ENCODE peak calls at places on chromosomes 3 and 15, in seven cellular contexts. K is heart right ventricle; T is CD8-positive, alpha-beta T cell; D is fibroblast of lung; N is tibial nerve; Y is A549; A is left ventricle myocardium inferior. M is an unnamed sample.

GRCh38 chr15:95279277-95280019 is 1048.1 kb downstream of the MCTP2 start:
- DNase-seq in K (no peak), T (no peak), D (no peak), N (no peak), Y (no peak), A (no peak), M (no peak)

GRCh38 chr3:5038243-5038642 is 59.0 kb downstream of the BHLHE40 start:
- DNase-seq in K (no peak), T (no peak), D (no peak), N (no peak), Y (no peak), A (no peak), M (no peak)

GRCh38 chr15:65211157-65211982 is at the start of gene CILP:
- DNase-seq in K (peak; percentile 37), T (no peak), D (peak; percentile 67), N (peak; percentile 29), Y (no peak), A (peak; percentile 53), M (no peak)

GRCh38 chr3:128491900-128492352 is 1.1 kb downstream of the GATA2 start:
- DNase-seq in K (no peak), T (no peak), D (peak; percentile 40), N (no peak), Y (no peak), A (no peak), M (no peak)

GRCh38 chr3:53820084-53820483 is 26.1 kb downstream of the CHDH start:
- DNase-seq in K (no peak), T (no peak), D (no peak), N (no peak), Y (no peak), A (no peak), M (no peak)

GRCh38 chr3:180680097-180680430 is 775 bp upstream of the CCDC39 start:
- DNase-seq in K (no peak), T (peak; percentile 12), D (peak; percentile 49), N (no peak), Y (peak; percentile 5), A (no peak), M (no peak)

GRCh38 chr15:101123222-101123910 is 128.5 kb downstream of the CHSY1 start:
- DNase-seq in K (no peak), T (no peak), D (peak; percentile 42), N (no peak), Y (no peak), A (no peak), M (peak; percentile 53)

GRCh38 chr15:44087578-44088190 is 107.4 kb downstream of the FRMD5 start:
- DNase-seq in K (no peak), T (no peak), D (peak; percentile 88), N (no peak), Y (peak; percentile 47), A (no peak), M (no peak)

GRCh38 chr3:112647122-112647521 is 6.2 kb upstream of the CCDC80 start:
- DNase-seq in K (no peak), T (no peak), D (peak; percentile 82), N (no peak), Y (peak; percentile 61), A (no peak), M (no peak)

GRCh38 chr15:29935296-29936020 is 113.2 kb upstream of the TJP1 start:
- DNase-seq in K (no peak), T (no peak), D (no peak), N (no peak), Y (no peak), A (no peak), M (no peak)

GRCh38 chr3:39724233-39724846 is 85.1 kb upstream of the MYRIP start:
- DNase-seq in K (no peak), T (no peak), D (no peak), N (no peak), Y (no peak), A (no peak), M (no peak)

GRCh38 chr3:14194865-14195264 is 16.2 kb downstream of the LSM3 start:
- DNase-seq in K (no peak), T (no peak), D (no peak), N (no peak), Y (no peak), A (no peak), M (no peak)

GRCh38 chr15:86432861-86433260 is 353.2 kb downstream of the AGBL1 start:
- DNase-seq in K (no peak), T (no peak), D (no peak), N (no peak), Y (no peak), A (no peak), M (no peak)

GRCh38 chr15:25903024-25903581 is 40.0 kb upstream of the ATP10A start:
- DNase-seq in K (no peak), T (no peak), D (peak; percentile 44), N (no peak), Y (no peak), A (no peak), M (peak; percentile 63)

GRCh38 chr3:176683382-176683781 is 513.9 kb downstream of the TBL1XR1 start:
- DNase-seq in K (no peak), T (no peak), D (no peak), N (no peak), Y (no peak), A (no peak), M (no peak)

GRCh38 chr3:184741798-184742675 is 30.2 kb upstream of the MAGEF1 start:
- DNase-seq in K (no peak), T (no peak), D (no peak), N (no peak), Y (no peak), A (no peak), M (peak; percentile 17)

GRCh38 chr3:196688349-196688748 is 23.7 kb downstream of the CEP19 start:
- DNase-seq in K (peak; percentile 20), T (no peak), D (peak; percentile 77), N (no peak), Y (no peak), A (peak; percentile 44), M (peak; percentile 83)

GRCh38 chr3:51500632-51501131 is 867 bp upstream of the DCAF1 start:
- DNase-seq in K (no peak), T (peak; percentile 13), D (no peak), N (no peak), Y (no peak), A (peak; percentile 26), M (no peak)

GRCh38 chr3:57752307-57752706 is 3.8 kb upstream of the SLMAP start:
- DNase-seq in K (no peak), T (no peak), D (no peak), N (no peak), Y (peak; percentile 6), A (no peak), M (no peak)

GRCh38 chr3:69944931-69945493 is 54.5 kb upstream of the SAMMSON start:
- DNase-seq in K (no peak), T (no peak), D (no peak), N (no peak), Y (no peak), A (no peak), M (no peak)

GRCh38 chr3:69938061-69938460 is 61.5 kb upstream of the SAMMSON start:
- DNase-seq in K (no peak), T (no peak), D (no peak), N (no peak), Y (no peak), A (no peak), M (no peak)

GRCh38 chr3:69941037-69941436 is 58.5 kb upstream of the SAMMSON start:
- DNase-seq in K (no peak), T (no peak), D (peak; percentile 44), N (no peak), Y (no peak), A (no peak), M (no peak)

GRCh38 chr3:69936266-69936665 is 63.3 kb upstream of the SAMMSON start:
- DNase-seq in K (no peak), T (no peak), D (no peak), N (no peak), Y (no peak), A (no peak), M (no peak)

GRCh38 chr3:69941439-69942176 is 57.9 kb upstream of the SAMMSON start:
- DNase-seq in K (no peak), T (no peak), D (peak; percentile 29), N (no peak), Y (no peak), A (no peak), M (no peak)
- H3K4me1 ChIP-seq in K (no peaks in the 10 kb centered on the region), T (no peaks in the 10 kb centered on the region), D (peaks cover 2% of the 10 kb centered on the region), N (no peaks in the 10 kb centered on the region), Y (peaks cover 24% of the 10 kb centered on the region), A (peaks cover 14% of the 10 kb centered on the region), M (no peaks in the 10 kb centered on the region)

GRCh38 chr15:66566963-66567531 is 1.2 kb upstream of the LCTL start:
- DNase-seq in K (peak; percentile 65), T (peak; percentile 30), D (peak; percentile 73), N (no peak), Y (peak; percentile 86), A (peak; percentile 32), M (no peak)
- TF ChIP-seq CTCF in K (peak; percentile 76), T (peak; percentile 30), D (peak; percentile 70), N (peak; percentile 51), Y (peak; percentile 91), A (peak; percentile 78), M (peak; percentile 39)

GRCh38 chr3:123080864-123081562 is 14.2 kb downstream of the PDIA5 start:
- DNase-seq in K (no peak), T (no peak), D (no peak), N (no peak), Y (no peak), A (no peak), M (no peak)

GRCh38 chr3:123084192-123084591 is 17.4 kb downstream of the PDIA5 start:
- DNase-seq in K (no peak), T (no peak), D (no peak), N (no peak), Y (no peak), A (peak; percentile 54), M (no peak)

GRCh38 chr3:123083446-123084124 is 16.8 kb downstream of the PDIA5 start:
- DNase-seq in K (no peak), T (no peak), D (no peak), N (no peak), Y (no peak), A (no peak), M (no peak)

GRCh38 chr3:123081718-123082369 is 15.0 kb downstream of the PDIA5 start:
- DNase-seq in K (no peak), T (no peak), D (no peak), N (no peak), Y (no peak), A (no peak), M (no peak)

GRCh38 chr3:123082370-123083065 is 15.7 kb downstream of the PDIA5 start:
- DNase-seq in K (no peak), T (no peak), D (no peak), N (no peak), Y (no peak), A (no peak), M (no peak)
- H3K4me1 ChIP-seq in K (peaks cover 44% of the 10 kb centered on the region), T (peaks cover 17% of the 10 kb centered on the region), D (peaks cover 28% of the 10 kb centered on the region), N (peaks cover 29% of the 10 kb centered on the region), Y (peaks cover 15% of the 10 kb centered on the region), A (peaks cover 71% of the 10 kb centered on the region), M (peaks cover 40% of the 10 kb centered on the region)

GRCh38 chr15:67244966-67245478 is 9.4 kb downstream of the AAGAB start:
- DNase-seq in K (no peak), T (no peak), D (peak; percentile 86), N (no peak), Y (no peak), A (no peak), M (no peak)

GRCh38 chr15:67242665-67243064 is 11.8 kb downstream of the AAGAB start:
- DNase-seq in K (no peak), T (no peak), D (peak; percentile 17), N (no peak), Y (no peak), A (no peak), M (no peak)

GRCh38 chr15:67241132-67241855 is 13.2 kb downstream of the AAGAB start:
- DNase-seq in K (no peak), T (no peak), D (no peak), N (no peak), Y (no peak), A (no peak), M (no peak)

GRCh38 chr15:67240235-67241131 is 14.0 kb downstream of the AAGAB start:
- DNase-seq in K (no peak), T (peak; percentile 21), D (no peak), N (no peak), Y (peak; percentile 55), A (no peak), M (no peak)
- TF ChIP-seq CTCF in K (peak; percentile 45), T (no peak), D (no peak), N (no peak), Y (peak; percentile 66), A (peak; percentile 44), M (no peak)

M was measured in left lung.